ENCODE peak calls at places on chromosomes 7 and 10, in eight cellular contexts. R, D, C, T, M, X, Z and L are unnamed samples.
A peak's percentile ranks its signal among the peaks of the same experiment; 100 is the strongest.

GRCh38 chr10:93062499-93063216 is 2.1 kb downstream of the CYP26C1 start:
- DNase-seq in R (no peak), D (no peak), C (no peak), T (no peak), M (peak; percentile 75), X (peak; percentile 82), Z (peak; percentile 16), L (peak; percentile 52)

GRCh38 chr7:45681596-45682357 is 107.6 kb downstream of the ADCY1 start:
- DNase-seq in R (no peak), D (no peak), C (no peak), T (no peak), M (no peak), X (no peak), Z (no peak), L (peak; percentile 7)

GRCh38 chr10:3119796-3120459 is 52.6 kb downstream of the PFKP start:
- DNase-seq in R (no peak), D (no peak), C (no peak), T (no peak), M (no peak), X (no peak), Z (no peak), L (no peak)

GRCh38 chr7:1348096-1348835 is 111.0 kb downstream of the MICALL2 start:
- DNase-seq in R (no peak), D (no peak), C (no peak), T (peak; percentile 6), M (no peak), X (no peak), Z (no peak), L (no peak)

GRCh38 chr10:89029785-89030437 is 39.3 kb downstream of the FAS start:
- DNase-seq in R (peak; percentile 46), D (peak; percentile 57), C (peak; percentile 57), T (peak; percentile 81), M (peak; percentile 70), X (peak; percentile 44), Z (peak; percentile 59), L (peak; percentile 91)

GRCh38 chr7:24905996-24906770 is 73.8 kb downstream of the OSBPL3 start:
- DNase-seq in R (no peak), D (no peak), C (no peak), T (no peak), M (no peak), X (no peak), Z (peak; percentile 77), L (no peak)

GRCh38 chr7:158858592-158859503 is 2.5 kb downstream of the DYNC2I1 start:
- DNase-seq in R (no peak), D (no peak), C (no peak), T (no peak), M (no peak), X (no peak), Z (no peak), L (no peak)

GRCh38 chr7:26397326-26397725 is 105.7 kb downstream of the SNX10 start:
- DNase-seq in R (no peak), D (no peak), C (no peak), T (no peak), M (no peak), X (no peak), Z (no peak), L (peak; percentile 59)

GRCh38 chr7:55505259-55505658 is 67.0 kb downstream of the VOPP1 start:
- DNase-seq in R (no peak), D (no peak), C (no peak), T (no peak), M (no peak), X (no peak), Z (no peak), L (no peak)

GRCh38 chr7:12064716-12065115 is 146.4 kb upstream of the TMEM106B start:
- DNase-seq in R (no peak), D (no peak), C (no peak), T (no peak), M (no peak), X (no peak), Z (no peak), L (no peak)

GRCh38 chr7:158073845-158074840 is 513.5 kb downstream of the PTPRN2 start:
- DNase-seq in R (no peak), D (no peak), C (no peak), T (no peak), M (no peak), X (no peak), Z (no peak), L (no peak)

GRCh38 chr10:129786216-129786615 is 177.9 kb downstream of the EBF3 start:
- DNase-seq in R (no peak), D (no peak), C (no peak), T (no peak), M (no peak), X (no peak), Z (no peak), L (no peak)

GRCh38 chr10:96334888-96335526 is 23.8 kb downstream of the OPALIN start:
- DNase-seq in R (no peak), D (no peak), C (peak; percentile 21), T (no peak), M (no peak), X (peak; percentile 11), Z (peak; percentile 57), L (peak; percentile 25)